ENCODE peak calls at places on chromosomes 16 and 17, in seven cellular contexts. N is stimulated activated CD4-positive, alpha-beta T cell treated with anti-CD3 and anti-CD28 coated beads, Interleukin-15, amount 100 ng/mL, for 24 hours; H is stimulated activated CD8-positive, alpha-beta memory T cell treated with anti-CD3 and anti-CD28 coated beads, Interleukin-7, amount 100 ng/mL, for 1 hour; K is ACHN; V is NCI-H510A treated with DMSO at 0.1 percent for 48 hours; Z is renal cortical epithelial cell; O is HT1080. R is an unnamed sample.
A peak's percentile ranks its signal among the peaks of the same experiment; 100 is the strongest.

GRCh38 chr17:50779747-50780363 is 12.5 kb upstream of the ANKRD40CL start:
- DNase-seq in N (peak; percentile 41), H (peak; percentile 11), K (no peak), V (no peak), Z (no peak), O (no peak), R (no peak)

GRCh38 chr17:15941781-15942180 is 3.1 kb upstream of the ADORA2B start:
- DNase-seq in N (no peak), H (no peak), K (no peak), V (no peak), Z (no peak), O (peak; percentile 68), R (no peak)

GRCh38 chr17:40909351-40909750 is 24.3 kb upstream of the KRT20 start:
- DNase-seq in N (peak; percentile 82), H (peak; percentile 32), K (peak; percentile 96), V (peak; percentile 85), Z (peak; percentile 93), O (peak; percentile 91), R (peak; percentile 18)

GRCh38 chr16:83835972-83836566 is 28.3 kb downstream of the HSBP1 start:
- DNase-seq in N (no peak), H (no peak), K (peak; percentile 44), V (peak; percentile 32), Z (peak; percentile 19), O (peak; percentile 71), R (no peak)

GRCh38 chr17:74833501-74834361 is 26.0 kb downstream of the GRIN2C start:
- DNase-seq in N (no peak), H (no peak), K (peak; percentile 72), V (peak; percentile 18), Z (peak; percentile 45), O (peak; percentile 47), R (no peak)

GRCh38 chr16:14061732-14062259 is 9.3 kb upstream of the MRTFB start:
- DNase-seq in N (no peak), H (no peak), K (no peak), V (no peak), Z (no peak), O (no peak), R (no peak)

GRCh38 chr17:73713136-73713535 is 68.9 kb upstream of the SDK2 start:
- DNase-seq in N (no peak), H (no peak), K (no peak), V (no peak), Z (no peak), O (no peak), R (no peak)

GRCh38 chr17:42675984-42676423 is 790 bp downstream of the PLEKHH3 start:
- DNase-seq in N (no peak), H (no peak), K (peak; percentile 49), V (peak; percentile 26), Z (no peak), O (peak; percentile 31), R (no peak)

GRCh38 chr17:57913576-57914273 is 41.5 kb downstream of the CUEDC1 start:
- DNase-seq in N (no peak), H (no peak), K (no peak), V (no peak), Z (no peak), O (no peak), R (no peak)

GRCh38 chr16:88880226-88881051 is 14.0 kb upstream of the PABPN1L start:
- DNase-seq in N (no peak), H (no peak), K (no peak), V (no peak), Z (no peak), O (no peak), R (no peak)

GRCh38 chr17:16129844-16130243 is 85.5 kb downstream of the NCOR1 start:
- DNase-seq in N (no peak), H (no peak), K (no peak), V (no peak), Z (no peak), O (no peak), R (no peak)

GRCh38 chr17:4785311-4786110 is 653 bp downstream of the VMO1 start:
- DNase-seq in N (peak; percentile 29), H (no peak), K (no peak), V (no peak), Z (no peak), O (no peak), R (no peak)

GRCh38 chr17:40032322-40033320 is 17.4 kb downstream of the CSF3 start:
- DNase-seq in N (no peak), H (no peak), K (no peak), V (no peak), Z (no peak), O (no peak), R (no peak)

GRCh38 chr16:87305505-87306391 is 11.4 kb downstream of the C16orf95 start:
- DNase-seq in N (no peak), H (no peak), K (no peak), V (no peak), Z (no peak), O (no peak), R (no peak)

GRCh38 chr17:80005360-80006338 is 30.0 kb downstream of the TBC1D16 start:
- DNase-seq in N (peak; percentile 61), H (peak; percentile 25), K (peak; percentile 63), V (peak; percentile 34), Z (peak; percentile 26), O (peak; percentile 30), R (peak; percentile 23)

GRCh38 chr16:86498155-86498651 is 12.1 kb upstream of the FOXF1 start:
- DNase-seq in N (no peak), H (no peak), K (no peak), V (no peak), Z (no peak), O (no peak), R (no peak)

GRCh38 chr17:76947771-76948170 is 79.6 kb downstream of the MGAT5B start:
- DNase-seq in N (no peak), H (no peak), K (no peak), V (no peak), Z (no peak), O (no peak), R (no peak)

GRCh38 chr17:33024688-33025486 is 33.2 kb downstream of the SPACA3 start:
- DNase-seq in N (no peak), H (no peak), K (no peak), V (no peak), Z (no peak), O (no peak), R (no peak)

GRCh38 chr16:84277244-84277823 is 17.3 kb upstream of the WFDC1 start:
- DNase-seq in N (peak; percentile 82), H (peak; percentile 49), K (peak; percentile 59), V (peak; percentile 63), Z (peak; percentile 22), O (peak; percentile 19), R (peak; percentile 59)

GRCh38 chr17:59001158-59001814 is 105.4 kb downstream of the TRIM37 start:
- DNase-seq in N (peak; percentile 84), H (peak; percentile 27), K (peak; percentile 85), V (no peak), Z (peak; percentile 83), O (peak; percentile 60), R (peak; percentile 8)

GRCh38 chr16:296806-297510 is 14.0 kb downstream of the PDIA2 start:
- DNase-seq in N (no peak), H (no peak), K (no peak), V (no peak), Z (no peak), O (no peak), R (no peak)

GRCh38 chr17:36501963-36502362 is 15.5 kb downstream of the ZNHIT3 start:
- DNase-seq in N (no peak), H (no peak), K (no peak), V (no peak), Z (no peak), O (no peak), R (no peak)